ENCODE peak calls at places on chromosomes 5 and 9, in nine cellular contexts. One of them, this sample, is unnamed.

GRCh38 chr9:131661954-131662621 is 77.8 kb downstream of the RAPGEF1 start:
- DNase-seq in CD8-positive, alpha-beta T cell: peak; percentile 41
- DNase-seq in HL-60: no peak
- DNase-seq in AG09309: no peak
- DNase-seq in choroid plexus epithelial cell: no peak
- DNase-seq in astrocyte of the spinal cord: no peak
- DNase-seq in MM.1S: no peak
- DNase-seq in PC-9: no peak
- DNase-seq in Peyer's patch: no peak
- DNase-seq in this sample: no peak

GRCh38 chr5:172592881-172593280 is 48.2 kb upstream of the NEURL1B start:
- DNase-seq in CD8-positive, alpha-beta T cell: no peak
- DNase-seq in HL-60: no peak
- DNase-seq in AG09309: no peak
- DNase-seq in choroid plexus epithelial cell: no peak
- DNase-seq in astrocyte of the spinal cord: no peak
- DNase-seq in MM.1S: no peak
- DNase-seq in PC-9: no peak
- DNase-seq in Peyer's patch: no peak
- DNase-seq in this sample: no peak

GRCh38 chr5:6456766-6457370 is 8.2 kb downstream of the UBE2QL1 start:
- DNase-seq in CD8-positive, alpha-beta T cell: no peak
- DNase-seq in HL-60: no peak
- DNase-seq in AG09309: no peak
- DNase-seq in choroid plexus epithelial cell: no peak
- DNase-seq in astrocyte of the spinal cord: no peak
- DNase-seq in MM.1S: no peak
- DNase-seq in PC-9: no peak
- DNase-seq in Peyer's patch: no peak
- DNase-seq in this sample: no peak

GRCh38 chr5:51226420-51226735 is 156.9 kb upstream of the ISL1 start:
- DNase-seq in CD8-positive, alpha-beta T cell: no peak
- DNase-seq in HL-60: no peak
- DNase-seq in AG09309: no peak
- DNase-seq in choroid plexus epithelial cell: no peak
- DNase-seq in astrocyte of the spinal cord: no peak
- DNase-seq in MM.1S: no peak
- DNase-seq in PC-9: peak; percentile 77
- DNase-seq in Peyer's patch: no peak
- DNase-seq in this sample: no peak

GRCh38 chr5:31397926-31398557 is 133.9 kb downstream of the DROSHA start:
- DNase-seq in CD8-positive, alpha-beta T cell: no peak
- DNase-seq in HL-60: no peak
- DNase-seq in AG09309: no peak
- DNase-seq in choroid plexus epithelial cell: no peak
- DNase-seq in astrocyte of the spinal cord: no peak
- DNase-seq in MM.1S: no peak
- DNase-seq in PC-9: no peak
- DNase-seq in Peyer's patch: no peak
- DNase-seq in this sample: no peak

GRCh38 chr5:168328804-168329203 is 37.4 kb downstream of the WWC1 start:
- DNase-seq in CD8-positive, alpha-beta T cell: no peak
- DNase-seq in HL-60: no peak
- DNase-seq in AG09309: no peak
- DNase-seq in choroid plexus epithelial cell: peak; percentile 50
- DNase-seq in astrocyte of the spinal cord: peak; percentile 42
- DNase-seq in MM.1S: peak; percentile 96
- DNase-seq in PC-9: no peak
- DNase-seq in Peyer's patch: peak; percentile 32
- DNase-seq in this sample: peak; percentile 70

GRCh38 chr9:121184463-121184862 is 17.2 kb downstream of the RAB14 start:
- DNase-seq in CD8-positive, alpha-beta T cell: no peak
- DNase-seq in HL-60: no peak
- DNase-seq in AG09309: no peak
- DNase-seq in choroid plexus epithelial cell: no peak
- DNase-seq in astrocyte of the spinal cord: no peak
- DNase-seq in MM.1S: no peak
- DNase-seq in PC-9: no peak
- DNase-seq in Peyer's patch: no peak
- DNase-seq in this sample: no peak

GRCh38 chr5:173234129-173234793 is 745 bp downstream of the NKX2-5 start:
- DNase-seq in CD8-positive, alpha-beta T cell: no peak
- DNase-seq in HL-60: no peak
- DNase-seq in AG09309: no peak
- DNase-seq in choroid plexus epithelial cell: no peak
- DNase-seq in astrocyte of the spinal cord: no peak
- DNase-seq in MM.1S: no peak
- DNase-seq in PC-9: peak; percentile 10
- DNase-seq in Peyer's patch: no peak
- DNase-seq in this sample: no peak

GRCh38 chr9:131728961-131729360 is 10.9 kb downstream of the RAPGEF1 start:
- DNase-seq in CD8-positive, alpha-beta T cell: no peak
- DNase-seq in HL-60: peak; percentile 43
- DNase-seq in AG09309: no peak
- DNase-seq in choroid plexus epithelial cell: no peak
- DNase-seq in astrocyte of the spinal cord: no peak
- DNase-seq in MM.1S: peak; percentile 71
- DNase-seq in PC-9: no peak
- DNase-seq in Peyer's patch: peak; percentile 76
- DNase-seq in this sample: no peak

GRCh38 chr9:125066839-125067619 is 76.3 kb downstream of the SCAI start:
- DNase-seq in CD8-positive, alpha-beta T cell: no peak
- DNase-seq in HL-60: no peak
- DNase-seq in AG09309: no peak
- DNase-seq in choroid plexus epithelial cell: no peak
- DNase-seq in astrocyte of the spinal cord: peak; percentile 13
- DNase-seq in MM.1S: no peak
- DNase-seq in PC-9: no peak
- DNase-seq in Peyer's patch: no peak
- DNase-seq in this sample: no peak

GRCh38 chr5:121380066-121380465 is 471.6 kb upstream of the FTMT start:
- DNase-seq in CD8-positive, alpha-beta T cell: no peak
- DNase-seq in HL-60: no peak
- DNase-seq in AG09309: no peak
- DNase-seq in choroid plexus epithelial cell: no peak
- DNase-seq in astrocyte of the spinal cord: no peak
- DNase-seq in MM.1S: no peak
- DNase-seq in PC-9: no peak
- DNase-seq in Peyer's patch: no peak
- DNase-seq in this sample: no peak

GRCh38 chr5:146789712-146790660 is 88.6 kb downstream of the PPP2R2B start:
- DNase-seq in CD8-positive, alpha-beta T cell: no peak
- DNase-seq in HL-60: no peak
- DNase-seq in AG09309: no peak
- DNase-seq in choroid plexus epithelial cell: no peak
- DNase-seq in astrocyte of the spinal cord: no peak
- DNase-seq in MM.1S: no peak
- DNase-seq in PC-9: no peak
- DNase-seq in Peyer's patch: no peak
- DNase-seq in this sample: no peak

GRCh38 chr9:34252670-34253459 is 74.0 kb downstream of the UBAP1 start:
- DNase-seq in CD8-positive, alpha-beta T cell: peak; percentile 29
- DNase-seq in HL-60: peak; percentile 69
- DNase-seq in AG09309: no peak
- DNase-seq in choroid plexus epithelial cell: peak; percentile 68
- DNase-seq in astrocyte of the spinal cord: peak; percentile 51
- DNase-seq in MM.1S: peak; percentile 63
- DNase-seq in PC-9: peak; percentile 56
- DNase-seq in Peyer's patch: peak; percentile 65
- DNase-seq in this sample: no peak

GRCh38 chr9:98708933-98709911 is at the start of gene GABBR2:
- DNase-seq in CD8-positive, alpha-beta T cell: no peak
- DNase-seq in HL-60: no peak
- DNase-seq in AG09309: no peak
- DNase-seq in choroid plexus epithelial cell: no peak
- DNase-seq in astrocyte of the spinal cord: no peak
- DNase-seq in MM.1S: no peak
- DNase-seq in PC-9: no peak
- DNase-seq in Peyer's patch: no peak
- DNase-seq in this sample: no peak

GRCh38 chr9:98708103-98708932 is 417 bp downstream of the GABBR2 start:
- DNase-seq in CD8-positive, alpha-beta T cell: no peak
- DNase-seq in HL-60: no peak
- DNase-seq in AG09309: no peak
- DNase-seq in choroid plexus epithelial cell: no peak
- DNase-seq in astrocyte of the spinal cord: no peak
- DNase-seq in MM.1S: no peak
- DNase-seq in PC-9: no peak
- DNase-seq in Peyer's patch: no peak
- DNase-seq in this sample: no peak

GRCh38 chr9:98707158-98708102 is 1.3 kb downstream of the GABBR2 start:
- DNase-seq in CD8-positive, alpha-beta T cell: no peak
- DNase-seq in HL-60: peak; percentile 47
- DNase-seq in AG09309: peak; percentile 16
- DNase-seq in choroid plexus epithelial cell: peak; percentile 80
- DNase-seq in astrocyte of the spinal cord: peak; percentile 70
- DNase-seq in MM.1S: peak; percentile 12
- DNase-seq in PC-9: peak; percentile 81
- DNase-seq in Peyer's patch: no peak
- DNase-seq in this sample: no peak

GRCh38 chr9:98709968-98710965 is 1.5 kb upstream of the GABBR2 start:
- DNase-seq in CD8-positive, alpha-beta T cell: no peak
- DNase-seq in HL-60: peak; percentile 19
- DNase-seq in AG09309: peak; percentile 10
- DNase-seq in choroid plexus epithelial cell: peak; percentile 71
- DNase-seq in astrocyte of the spinal cord: peak; percentile 53
- DNase-seq in MM.1S: no peak
- DNase-seq in PC-9: peak; percentile 43
- DNase-seq in Peyer's patch: no peak
- DNase-seq in this sample: no peak

GRCh38 chr9:98706651-98707103 is 2.1 kb downstream of the GABBR2 start:
- DNase-seq in CD8-positive, alpha-beta T cell: no peak
- DNase-seq in HL-60: peak; percentile 7
- DNase-seq in AG09309: no peak
- DNase-seq in choroid plexus epithelial cell: peak; percentile 8
- DNase-seq in astrocyte of the spinal cord: no peak
- DNase-seq in MM.1S: no peak
- DNase-seq in PC-9: no peak
- DNase-seq in Peyer's patch: no peak
- DNase-seq in this sample: no peak
- H3K4me3 ChIP-seq in CD8-positive, alpha-beta T cell: no peak overlapping the region
- H3K4me3 ChIP-seq in HL-60: no peak overlapping the region
- H3K4me3 ChIP-seq in AG09309: no peak overlapping the region
- H3K4me3 ChIP-seq in choroid plexus epithelial cell: no peak overlapping the region
- H3K4me3 ChIP-seq in astrocyte of the spinal cord: no peak overlapping the region
- H3K4me3 ChIP-seq in MM.1S: no peak overlapping the region
- H3K4me3 ChIP-seq in PC-9: peak overlapping the region; percentile 60
- H3K4me3 ChIP-seq in Peyer's patch: no peak overlapping the region
- H3K4me3 ChIP-seq in this sample: no peak overlapping the region

GRCh38 chr5:180606215-180606785 is 15.0 kb upstream of the SCGB3A1 start:
- DNase-seq in CD8-positive, alpha-beta T cell: no peak
- DNase-seq in HL-60: no peak
- DNase-seq in AG09309: no peak
- DNase-seq in choroid plexus epithelial cell: no peak
- DNase-seq in astrocyte of the spinal cord: no peak
- DNase-seq in MM.1S: no peak
- DNase-seq in PC-9: no peak
- DNase-seq in Peyer's patch: no peak
- DNase-seq in this sample: no peak

GRCh38 chr5:180609817-180610550 is 18.7 kb upstream of the SCGB3A1 start:
- DNase-seq in CD8-positive, alpha-beta T cell: no peak
- DNase-seq in HL-60: no peak
- DNase-seq in AG09309: no peak
- DNase-seq in choroid plexus epithelial cell: no peak
- DNase-seq in astrocyte of the spinal cord: no peak
- DNase-seq in MM.1S: no peak
- DNase-seq in PC-9: no peak
- DNase-seq in Peyer's patch: no peak
- DNase-seq in this sample: no peak

GRCh38 chr5:180609386-180609785 is 18.1 kb upstream of the SCGB3A1 start:
- DNase-seq in CD8-positive, alpha-beta T cell: no peak
- DNase-seq in HL-60: no peak
- DNase-seq in AG09309: no peak
- DNase-seq in choroid plexus epithelial cell: no peak
- DNase-seq in astrocyte of the spinal cord: no peak
- DNase-seq in MM.1S: no peak
- DNase-seq in PC-9: no peak
- DNase-seq in Peyer's patch: no peak
- DNase-seq in this sample: no peak

GRCh38 chr5:180607861-180608571 is 16.7 kb upstream of the SCGB3A1 start:
- DNase-seq in CD8-positive, alpha-beta T cell: no peak
- DNase-seq in HL-60: no peak
- DNase-seq in AG09309: no peak
- DNase-seq in choroid plexus epithelial cell: no peak
- DNase-seq in astrocyte of the spinal cord: no peak
- DNase-seq in MM.1S: peak; percentile 23
- DNase-seq in PC-9: peak; percentile 25
- DNase-seq in Peyer's patch: no peak
- DNase-seq in this sample: no peak

GRCh38 chr5:180608572-180609310 is 17.4 kb upstream of the SCGB3A1 start:
- DNase-seq in CD8-positive, alpha-beta T cell: no peak
- DNase-seq in HL-60: no peak
- DNase-seq in AG09309: no peak
- DNase-seq in choroid plexus epithelial cell: no peak
- DNase-seq in astrocyte of the spinal cord: no peak
- DNase-seq in MM.1S: no peak
- DNase-seq in PC-9: no peak
- DNase-seq in Peyer's patch: no peak
- DNase-seq in this sample: no peak
- TF ChIP-seq CTCF in CD8-positive, alpha-beta T cell: no peak
- TF ChIP-seq CTCF in HL-60: no peak
- TF ChIP-seq CTCF in AG09309: no peak
- TF ChIP-seq CTCF in choroid plexus epithelial cell: no peak
- TF ChIP-seq CTCF in astrocyte of the spinal cord: no peak
- TF ChIP-seq CTCF in MM.1S: no peak
- TF ChIP-seq CTCF in PC-9: no peak
- TF ChIP-seq CTCF in Peyer's patch: no peak
- TF ChIP-seq CTCF in this sample: no peak

DNA sequence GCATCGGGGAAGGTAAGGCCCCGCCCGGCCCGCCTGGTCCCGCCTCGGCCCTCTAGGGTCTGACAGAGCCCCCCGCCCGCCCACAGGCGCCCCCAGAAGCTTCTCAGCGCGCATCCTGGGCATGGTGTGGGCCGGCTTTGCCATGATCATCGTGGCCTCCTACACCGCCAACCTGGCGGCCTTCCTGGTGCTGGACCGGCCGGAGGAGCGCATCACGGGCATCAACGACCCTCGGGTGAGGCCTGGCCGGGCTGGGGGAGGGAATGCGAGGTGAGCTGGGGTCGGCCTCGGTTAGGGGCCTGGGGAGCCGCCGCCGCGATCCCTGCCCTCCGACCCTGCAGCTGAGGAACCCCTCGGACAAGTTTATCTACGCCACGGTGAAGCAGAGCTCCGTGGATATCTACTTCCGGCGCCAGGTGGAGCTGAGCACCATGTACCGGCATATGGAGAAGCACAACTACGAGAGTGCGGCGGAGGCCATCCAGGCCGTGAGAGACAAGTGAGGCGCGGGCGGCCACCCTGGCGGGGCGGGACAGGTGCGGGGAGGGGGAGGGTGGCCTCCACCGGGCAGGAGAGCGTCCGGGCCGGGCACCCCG is 7.2 kb downstream of the LRRC26 start:
- DNase-seq in CD8-positive, alpha-beta T cell: no peak
- DNase-seq in HL-60: peak; percentile 41
- DNase-seq in AG09309: no peak
- DNase-seq in choroid plexus epithelial cell: no peak
- DNase-seq in astrocyte of the spinal cord: no peak
- DNase-seq in MM.1S: no peak
- DNase-seq in PC-9: no peak
- DNase-seq in Peyer's patch: no peak
- DNase-seq in this sample: no peak
- H3K4me3 ChIP-seq in CD8-positive, alpha-beta T cell: no peak overlapping the region
- H3K4me3 ChIP-seq in HL-60: no peak overlapping the region
- H3K4me3 ChIP-seq in AG09309: no peak overlapping the region
- H3K4me3 ChIP-seq in choroid plexus epithelial cell: no peak overlapping the region
- H3K4me3 ChIP-seq in astrocyte of the spinal cord: no peak overlapping the region
- H3K4me3 ChIP-seq in MM.1S: no peak overlapping the region
- H3K4me3 ChIP-seq in PC-9: no peak overlapping the region
- H3K4me3 ChIP-seq in Peyer's patch: peak overlapping the region; percentile 15
- H3K4me3 ChIP-seq in this sample: no peak overlapping the region

GRCh38 chr5:113433071-113433470 is 1.7 kb downstream of the TSSK1B start:
- DNase-seq in CD8-positive, alpha-beta T cell: no peak
- DNase-seq in HL-60: no peak
- DNase-seq in AG09309: no peak
- DNase-seq in choroid plexus epithelial cell: no peak
- DNase-seq in astrocyte of the spinal cord: no peak
- DNase-seq in MM.1S: no peak
- DNase-seq in PC-9: no peak
- DNase-seq in Peyer's patch: no peak
- DNase-seq in this sample: no peak
- TF ChIP-seq CTCF in CD8-positive, alpha-beta T cell: no peak
- TF ChIP-seq CTCF in HL-60: no peak
- TF ChIP-seq CTCF in AG09309: no peak
- TF ChIP-seq CTCF in choroid plexus epithelial cell: no peak
- TF ChIP-seq CTCF in astrocyte of the spinal cord: no peak
- TF ChIP-seq CTCF in MM.1S: no peak
- TF ChIP-seq CTCF in PC-9: no peak
- TF ChIP-seq CTCF in Peyer's patch: no peak
- TF ChIP-seq CTCF in this sample: no peak

This sample was measured in GM12864.